ENCODE peak calls at places on chromosomes 7 and 10, in nine cellular contexts. S, R, E, D, A, L, X, U and Z are unnamed samples.

GRCh38 chr10:109928393-109928792 is 5.1 kb upstream of the XPNPEP1 start:
- DNase-seq in R (no peak), X (no peak), D (no peak), L (no peak), E (no peak), A (no peak), U (no peak), S (no peak), Z (no peak)

GRCh38 chr10:5697342-5697741 is 12.7 kb downstream of the TASOR2 start:
- DNase-seq in D (no peak), L (no peak), E (no peak), X (no peak), U (no peak), S (peak; percentile 71), A (no peak), R (no peak), Z (no peak)

GRCh38 chr10:71314028-71314693 is 4.9 kb upstream of the SLC29A3 start:
- DNase-seq in U (peak; percentile 58), X (peak; percentile 75), E (peak; percentile 28), D (no peak), R (peak; percentile 38), L (peak; percentile 29), S (no peak), A (peak; percentile 66), Z (no peak)

GRCh38 chr10:37679465-37679864 is 177.9 kb downstream of the ZNF248 start:
- DNase-seq in R (no peak), D (no peak), A (no peak), U (no peak), E (no peak), L (no peak), X (no peak), S (no peak), Z (no peak)

GRCh38 chr7:149071641-149072437 is 18.7 kb downstream of the ZNF786 start:
- DNase-seq in D (no peak), L (no peak), U (no peak), S (no peak), R (peak; percentile 15), E (no peak), X (peak; percentile 71), A (peak; percentile 22), Z (no peak)

GRCh38 chr7:22572292-22572691 is 72.3 kb upstream of the STEAP1B start:
- DNase-seq in U (no peak), X (no peak), L (no peak), R (peak; percentile 49), E (no peak), S (no peak), A (no peak), D (peak; percentile 80), Z (peak; percentile 49)

GRCh38 chr7:80885774-80886173 is 33.1 kb downstream of the SEMA3C start:
- DNase-seq in S (no peak), L (no peak), A (no peak), U (no peak), D (no peak), R (no peak), X (no peak), E (no peak), Z (no peak)

GRCh38 chr7:129665013-129665401 is 53.5 kb downstream of the NRF1 start:
- DNase-seq in D (peak; percentile 83), S (no peak), U (no peak), E (peak; percentile 54), A (no peak), R (peak; percentile 98), L (peak; percentile 99), X (no peak), Z (no peak)

GRCh38 chr10:98267069-98267893 is 713 bp downstream of the LOXL4 start:
- DNase-seq in R (no peak), S (no peak), E (no peak), D (no peak), L (no peak), A (peak; percentile 52), X (no peak), U (no peak), Z (no peak)

GRCh38 chr10:104340099-104340594 is 1.9 kb upstream of the ITPRIP start:
- DNase-seq in S (peak; percentile 44), R (no peak), A (no peak), D (no peak), X (no peak), E (no peak), U (no peak), L (no peak), Z (peak; percentile 86)

GRCh38 chr10:75265856-75266255 is 30.1 kb upstream of the COMTD1 start:
- DNase-seq in U (no peak), X (no peak), R (no peak), A (no peak), S (no peak), D (no peak), L (no peak), E (no peak), Z (no peak)

GRCh38 chr10:132754071-132754470 is 31.9 kb downstream of the NKX6-2 start:
- DNase-seq in X (no peak), U (no peak), R (no peak), E (no peak), D (no peak), L (no peak), A (no peak), S (no peak), Z (no peak)

GRCh38 chr7:12032146-12032545 is 178.9 kb upstream of the TMEM106B start:
- DNase-seq in A (no peak), X (no peak), D (no peak), E (no peak), R (no peak), L (no peak), U (no peak), S (no peak), Z (no peak)

GRCh38 chr10:75437693-75438092 is 6.3 kb downstream of the LRMDA start:
- DNase-seq in L (no peak), R (no peak), X (no peak), D (no peak), U (no peak), A (no peak), E (no peak), S (no peak), Z (no peak)

GRCh38 chr10:50937230-50937907 is 51.9 kb upstream of the A1CF start:
- DNase-seq in D (no peak), U (no peak), X (no peak), S (peak; percentile 25), A (no peak), E (peak; percentile 43), R (peak; percentile 45), L (peak; percentile 52), Z (no peak)

GRCh38 chr7:103690576-103690975 is 244.6 kb upstream of the SLC26A5 start:
- DNase-seq in R (no peak), E (no peak), X (no peak), S (no peak), D (no peak), A (no peak), L (no peak), U (no peak), Z (no peak)

GRCh38 chr7:135248546-135248945 is 14.9 kb downstream of the STRA8 start:
- DNase-seq in D (no peak), L (no peak), S (no peak), X (no peak), R (no peak), A (no peak), U (no peak), E (no peak), Z (peak; percentile 49)

GRCh38 chr7:107370816-107371215 is 99.0 kb upstream of the GPR22 start:
- DNase-seq in A (no peak), R (no peak), L (no peak), D (no peak), X (no peak), E (no peak), U (no peak), S (no peak), Z (no peak)

GRCh38 chr7:106848851-106849442 is 16.1 kb upstream of the PIK3CG start:
- DNase-seq in S (no peak), E (no peak), D (peak; percentile 59), A (no peak), X (no peak), R (peak; percentile 22), L (peak; percentile 70), U (no peak), Z (no peak)

GRCh38 chr10:60348982-60349381 is 40.7 kb downstream of the ANK3 start:
- DNase-seq in U (no peak), L (peak; percentile 79), R (no peak), E (no peak), D (no peak), X (no peak), S (no peak), A (no peak), Z (no peak)

GRCh38 chr10:117074621-117075020 is 63.4 kb downstream of the VAX1 start:
- DNase-seq in E (no peak), R (peak; percentile 35), D (no peak), L (no peak), U (peak; percentile 9), X (no peak), A (no peak), S (peak; percentile 31), Z (no peak)